ENCODE peak calls at places on chromosomes 11 and 22, in five cellular contexts. K, I, A, P and G are unnamed samples. For H3K27me3, the result is how much of the 10 kb centered on the place peaks cover.

GRCh38 chr22:42621505-42622002 is 6.9 kb upstream of the POLDIP3 start:
- DNase-seq in K (peak), I (peak), A (peak), P (peak), G (peak)

GRCh38 chr11:206002-206384 is 1.2 kb downstream of the BET1L start:
- DNase-seq in K (peak), I (no peak), A (peak), P (peak), G (peak)

GRCh38 chr11:45651841-45652745 is 13.3 kb downstream of the CHST1 start:
- DNase-seq in K (no peak), I (no peak), A (peak), P (no peak), G (no peak)

GRCh38 chr11:61071208-61071681 is 31.0 kb upstream of the CD5 start:
- DNase-seq in K (peak), I (no peak), A (no peak), P (peak), G (no peak)

GRCh38 chr22:25139062-25139461 is 60.6 kb upstream of the CRYBB3 start:
- DNase-seq in K (peak), I (no peak), A (no peak), P (peak), G (peak)

GRCh38 chr11:19772480-19772879 is 59.8 kb downstream of the NAV2 start:
- DNase-seq in K (no peak), I (no peak), A (no peak), P (no peak), G (no peak)

GRCh38 chr11:3434976-3435375 is 56.0 kb upstream of the ZNF195 start:
- DNase-seq in K (no peak), I (no peak), A (no peak), P (no peak), G (no peak)

GRCh38 chr11:2266586-2267305 is 3.6 kb downstream of the ASCL2 start:
- DNase-seq in K (no peak), I (no peak), A (no peak), P (no peak), G (no peak)

GRCh38 chr22:39106326-39106725 is 9.3 kb downstream of the APOBEC3H start:
- DNase-seq in K (no peak), I (peak), A (no peak), P (no peak), G (no peak)

GRCh38 chr11:8593935-8594909 is at the start of gene STK33:
- DNase-seq in K (peak), I (peak), A (no peak), P (peak), G (peak)

GRCh38 chr11:68043029-68043348 is 4.2 kb downstream of the TCIRG1 start:
- DNase-seq in K (peak), I (no peak), A (peak), P (no peak), G (no peak)

GRCh38 chr11:46338636-46338987 is 8.7 kb upstream of the DGKZ start:
- DNase-seq in K (no peak), I (no peak), A (no peak), P (no peak), G (no peak)

GRCh38 chr11:103035216-103035615 is 56.7 kb downstream of the DCUN1D5 start:
- DNase-seq in K (no peak), I (no peak), A (no peak), P (no peak), G (no peak)

GRCh38 chr22:46830001-46830715 is 67.7 kb downstream of the TBC1D22A start:
- DNase-seq in K (no peak), I (no peak), A (no peak), P (peak), G (peak)

GRCh38 chr11:57639321-57640067 is 10.2 kb downstream of the YPEL4 start:
- DNase-seq in K (peak), I (peak), A (no peak), P (no peak), G (no peak)
- H3K4me3 ChIP-seq in K (peak), I (peak), A (peak), P (no peak), G (peak)

GRCh38 chr22:22692707-22693530 is 48.5 kb downstream of the GGTLC2 start:
- DNase-seq in K (peak), I (peak), A (no peak), P (peak), G (peak)

GRCh38 chr22:22696104-22696503 is 51.7 kb downstream of the GGTLC2 start:
- DNase-seq in K (no peak), I (no peak), A (no peak), P (no peak), G (no peak)

GRCh38 chr22:22691716-22692701 is 47.6 kb downstream of the GGTLC2 start:
- DNase-seq in K (no peak), I (no peak), A (no peak), P (no peak), G (no peak)

GRCh38 chr22:22693531-22693884 is 49.1 kb downstream of the GGTLC2 start:
- DNase-seq in K (no peak), I (no peak), A (no peak), P (no peak), G (no peak)

DNA sequence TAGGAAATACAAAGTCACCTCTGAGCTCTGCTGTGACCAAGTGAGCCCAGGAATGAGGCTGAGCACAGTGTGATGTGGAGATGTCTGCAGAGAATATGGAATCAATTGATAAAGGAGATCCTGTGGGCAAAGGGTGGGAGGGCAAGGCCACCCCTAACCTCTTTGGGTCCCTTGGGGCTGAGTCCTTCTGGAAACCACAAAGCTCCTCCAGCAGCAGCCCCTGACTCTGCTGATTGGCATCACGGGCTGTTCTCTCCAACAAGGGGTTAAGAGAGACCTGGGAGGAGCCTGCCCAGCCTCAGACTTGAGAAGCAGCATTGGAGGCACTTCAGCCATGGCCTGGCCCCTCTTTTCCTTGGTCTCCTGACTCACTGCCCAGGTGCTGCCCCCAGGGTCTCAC is 49.7 kb downstream of the GGTLC2 start:
- DNase-seq in K (no peak), I (no peak), A (no peak), P (no peak), G (peak)
- H3K27me3 ChIP-seq in K (under half), I (under half), A (under half), P (under half), G (under half)

DNA sequence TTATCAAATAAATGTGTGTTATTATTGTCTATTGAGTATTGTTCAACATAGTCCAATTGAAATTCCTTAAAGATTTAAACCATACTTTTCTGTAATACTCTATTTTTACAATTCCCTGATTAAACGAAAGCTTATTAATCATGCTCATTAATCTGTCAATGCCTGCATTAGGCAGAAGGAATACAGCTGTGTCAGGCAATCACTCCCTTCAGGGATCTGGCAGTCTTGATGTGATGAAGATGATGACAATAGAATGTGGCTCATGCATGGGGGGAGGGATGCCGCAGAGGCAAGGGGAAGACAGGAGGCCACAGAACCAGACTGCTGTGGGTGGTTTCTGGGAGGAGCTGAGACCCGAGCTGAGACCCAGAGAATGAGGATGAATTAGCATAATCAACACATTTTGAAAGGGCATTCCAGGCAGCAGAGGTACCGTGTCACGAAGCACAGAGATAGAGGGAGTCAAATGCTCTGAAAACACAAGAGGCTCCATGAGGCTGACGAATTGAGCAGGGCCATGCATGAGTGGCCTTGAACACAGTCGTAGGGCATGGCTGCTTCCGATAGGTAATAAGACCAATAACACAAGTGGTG is 1075.5 kb downstream of the OPCML start:
- DNase-seq in K (no peak), I (no peak), A (no peak), P (no peak), G (no peak)
- TF ChIP-seq EP300 in K (no peak), I (no peak), A (no peak), P (no peak), G (no peak)

GRCh38 chr11:11621881-11622706 is at the start of gene GALNT18:
- DNase-seq in K (peak), I (peak), A (peak), P (peak), G (peak)
- H3K4me3 ChIP-seq in K (peak), I (peak), A (peak), P (peak), G (peak)

DNA sequence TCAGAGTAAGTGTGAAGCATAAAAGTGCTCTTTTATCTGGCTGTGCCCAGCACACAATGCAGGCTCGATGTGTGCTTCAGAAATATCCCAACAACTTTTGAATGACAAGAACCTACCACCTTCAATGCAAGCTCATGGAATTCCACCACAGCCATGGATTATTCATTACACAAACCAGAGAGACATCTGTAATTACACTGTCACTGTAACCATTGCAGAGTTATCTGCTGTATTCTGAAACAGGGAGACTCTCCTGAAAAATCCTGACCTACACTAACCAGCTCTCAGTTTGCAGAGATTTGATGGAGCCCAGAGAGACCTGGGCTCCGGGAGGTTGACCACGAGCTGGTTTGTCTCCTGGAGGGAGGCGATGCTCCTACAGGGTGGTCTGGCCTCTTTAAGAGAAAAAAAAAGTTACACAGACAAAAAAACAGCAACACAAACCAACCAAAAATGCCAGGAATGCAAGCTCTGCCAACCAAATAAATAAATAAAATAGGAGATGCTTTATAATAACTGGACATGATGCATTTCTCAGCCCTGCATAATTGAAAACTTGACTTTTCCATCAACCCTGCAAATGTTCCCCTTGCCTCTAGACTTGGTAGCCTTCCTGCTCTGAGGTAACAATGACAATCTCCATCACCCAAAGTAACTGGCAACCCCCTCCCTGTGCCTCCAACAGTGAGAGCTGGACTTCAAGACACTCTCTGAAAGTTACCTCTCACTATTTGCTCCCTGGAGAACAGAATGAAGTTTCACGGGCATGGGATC is 69.7 kb downstream of the ETS1 start:
- DNase-seq in K (no peak), I (no peak), A (no peak), P (no peak), G (no peak)
- H3K27me3 ChIP-seq in K (under half), I (under half), A (under half), P (under half), G (under half)